ENCODE peak calls at places on chromosomes 16 and 17, in six cellular contexts. One of them, this sample, is unnamed.

GRCh38 chr16:23597003-23597756 is 1.1 kb upstream of the NDUFAB1 start:
- DNase-seq in A549: peak; percentile 67
- DNase-seq in AG20443: no peak
- DNase-seq in COR-L47: no peak
- DNase-seq in fibroblast of the aortic adventitia: no peak
- DNase-seq in hepatocyte: peak; percentile 63
- DNase-seq in this sample: peak; percentile 71

GRCh38 chr17:82786427-82786826 is 34.6 kb downstream of the TBCD start:
- DNase-seq in AG20443: no peak
- DNase-seq in A549: no peak
- DNase-seq in hepatocyte: no peak
- DNase-seq in fibroblast of the aortic adventitia: no peak
- DNase-seq in COR-L47: no peak
- DNase-seq in this sample: no peak

GRCh38 chr17:48925251-48925990 is 17.2 kb downstream of the UBE2Z start:
- DNase-seq in COR-L47: no peak
- DNase-seq in A549: no peak
- DNase-seq in fibroblast of the aortic adventitia: no peak
- DNase-seq in AG20443: no peak
- DNase-seq in hepatocyte: no peak
- DNase-seq in this sample: no peak

GRCh38 chr16:69171325-69172095 is 15.5 kb upstream of the SNTB2 start:
- DNase-seq in COR-L47: no peak
- DNase-seq in hepatocyte: no peak
- DNase-seq in A549: no peak
- DNase-seq in fibroblast of the aortic adventitia: peak; percentile 76
- DNase-seq in AG20443: peak; percentile 32
- DNase-seq in this sample: no peak

GRCh38 chr16:74936902-74937560 is 47.9 kb downstream of the WDR59 start:
- DNase-seq in AG20443: peak; percentile 80
- DNase-seq in fibroblast of the aortic adventitia: peak; percentile 32
- DNase-seq in A549: peak; percentile 15
- DNase-seq in COR-L47: no peak
- DNase-seq in hepatocyte: peak; percentile 12
- DNase-seq in this sample: no peak

GRCh38 chr16:84339766-84340165 is 28.6 kb upstream of the ATP2C2 start:
- DNase-seq in A549: no peak
- DNase-seq in hepatocyte: no peak
- DNase-seq in COR-L47: no peak
- DNase-seq in AG20443: no peak
- DNase-seq in fibroblast of the aortic adventitia: no peak
- DNase-seq in this sample: no peak

GRCh38 chr17:30520882-30521281 is 43.7 kb downstream of the GOSR1 start:
- DNase-seq in COR-L47: no peak
- DNase-seq in hepatocyte: no peak
- DNase-seq in fibroblast of the aortic adventitia: no peak
- DNase-seq in A549: no peak
- DNase-seq in AG20443: no peak
- DNase-seq in this sample: no peak

GRCh38 chr17:37182786-37183185 is 193.0 kb upstream of the C17orf78 start:
- DNase-seq in COR-L47: no peak
- DNase-seq in AG20443: no peak
- DNase-seq in A549: no peak
- DNase-seq in hepatocyte: no peak
- DNase-seq in fibroblast of the aortic adventitia: no peak
- DNase-seq in this sample: no peak

GRCh38 chr17:38898812-38899348 is 26.5 kb upstream of the LASP1NB start:
- DNase-seq in AG20443: no peak
- DNase-seq in fibroblast of the aortic adventitia: no peak
- DNase-seq in hepatocyte: no peak
- DNase-seq in COR-L47: no peak
- DNase-seq in A549: no peak
- DNase-seq in this sample: no peak

GRCh38 chr17:75681289-75681688 is 14.2 kb downstream of the SAP30BP start:
- DNase-seq in AG20443: peak; percentile 36
- DNase-seq in COR-L47: no peak
- DNase-seq in A549: no peak
- DNase-seq in fibroblast of the aortic adventitia: peak; percentile 56
- DNase-seq in hepatocyte: peak; percentile 27
- DNase-seq in this sample: no peak

GRCh38 chr16:81181013-81181720 is 57.3 kb upstream of the BCO1 start:
- DNase-seq in A549: peak; percentile 93
- DNase-seq in COR-L47: no peak
- DNase-seq in hepatocyte: peak; percentile 94
- DNase-seq in fibroblast of the aortic adventitia: peak; percentile 97
- DNase-seq in AG20443: peak; percentile 92
- DNase-seq in this sample: peak; percentile 98

GRCh38 chr16:85296859-85297698 is 184.8 kb upstream of the CIBAR2 start:
- DNase-seq in hepatocyte: peak; percentile 55
- DNase-seq in COR-L47: peak; percentile 25
- DNase-seq in fibroblast of the aortic adventitia: peak; percentile 38
- DNase-seq in A549: peak; percentile 53
- DNase-seq in AG20443: peak; percentile 74
- DNase-seq in this sample: peak; percentile 52

GRCh38 chr16:77396461-77396860 is 38.4 kb downstream of the ADAMTS18 start:
- DNase-seq in AG20443: no peak
- DNase-seq in hepatocyte: no peak
- DNase-seq in fibroblast of the aortic adventitia: no peak
- DNase-seq in A549: no peak
- DNase-seq in COR-L47: no peak
- DNase-seq in this sample: no peak